ENCODE peak calls at places on chromosomes 1 and 21, in seven cellular contexts. One of them, this sample, is unnamed.

GRCh38 chr1:26012862-26013261 is 8.7 kb upstream of the EXTL1 start:
- DNase-seq in keratinocyte: no peak
- DNase-seq in foreskin fibroblast: no peak
- DNase-seq in HCT116: no peak
- DNase-seq in effector memory CD8-positive, alpha-beta T cell: no peak
- DNase-seq in activated effector memory CD4-positive, alpha-beta T cell treated with anti-CD3 and anti-CD28 coated beads, Interleukin-2, amount 50 U/mL, for 16 hours: no peak
- DNase-seq in H1: no peak
- DNase-seq in this sample: no peak

GRCh38 chr1:119778886-119779560 is 10.3 kb upstream of the HMGCS2 start:
- DNase-seq in foreskin fibroblast: no peak
- DNase-seq in keratinocyte: no peak
- DNase-seq in activated effector memory CD4-positive, alpha-beta T cell treated with anti-CD3 and anti-CD28 coated beads, Interleukin-2, amount 50 U/mL, for 16 hours: no peak
- DNase-seq in H1: no peak
- DNase-seq in effector memory CD8-positive, alpha-beta T cell: no peak
- DNase-seq in HCT116: no peak
- DNase-seq in this sample: no peak

GRCh38 chr1:119285482-119285881 is 83.1 kb upstream of the HAO2 start:
- DNase-seq in effector memory CD8-positive, alpha-beta T cell: no peak
- DNase-seq in H1: no peak
- DNase-seq in foreskin fibroblast: peak
- DNase-seq in keratinocyte: no peak
- DNase-seq in HCT116: no peak
- DNase-seq in activated effector memory CD4-positive, alpha-beta T cell treated with anti-CD3 and anti-CD28 coated beads, Interleukin-2, amount 50 U/mL, for 16 hours: no peak
- DNase-seq in this sample: peak

GRCh38 chr21:33478858-33479678 is 706 bp downstream of the TMEM50B start:
- DNase-seq in foreskin fibroblast: peak
- DNase-seq in HCT116: no peak
- DNase-seq in activated effector memory CD4-positive, alpha-beta T cell treated with anti-CD3 and anti-CD28 coated beads, Interleukin-2, amount 50 U/mL, for 16 hours: peak
- DNase-seq in H1: peak
- DNase-seq in effector memory CD8-positive, alpha-beta T cell: no peak
- DNase-seq in keratinocyte: no peak
- DNase-seq in this sample: peak

GRCh38 chr1:8311068-8311718 is 6.7 kb upstream of the SLC45A1 start:
- DNase-seq in HCT116: no peak
- DNase-seq in H1: no peak
- DNase-seq in activated effector memory CD4-positive, alpha-beta T cell treated with anti-CD3 and anti-CD28 coated beads, Interleukin-2, amount 50 U/mL, for 16 hours: no peak
- DNase-seq in effector memory CD8-positive, alpha-beta T cell: no peak
- DNase-seq in keratinocyte: no peak
- DNase-seq in foreskin fibroblast: no peak
- DNase-seq in this sample: no peak

GRCh38 chr1:58608297-58608696 is 31.2 kb upstream of the TACSTD2 start:
- DNase-seq in activated effector memory CD4-positive, alpha-beta T cell treated with anti-CD3 and anti-CD28 coated beads, Interleukin-2, amount 50 U/mL, for 16 hours: no peak
- DNase-seq in foreskin fibroblast: no peak
- DNase-seq in H1: no peak
- DNase-seq in HCT116: no peak
- DNase-seq in keratinocyte: no peak
- DNase-seq in effector memory CD8-positive, alpha-beta T cell: no peak
- DNase-seq in this sample: no peak

GRCh38 chr1:208445710-208446702 is 201.8 kb upstream of the PLXNA2 start:
- DNase-seq in effector memory CD8-positive, alpha-beta T cell: no peak
- DNase-seq in foreskin fibroblast: no peak
- DNase-seq in H1: no peak
- DNase-seq in keratinocyte: no peak
- DNase-seq in HCT116: no peak
- DNase-seq in activated effector memory CD4-positive, alpha-beta T cell treated with anti-CD3 and anti-CD28 coated beads, Interleukin-2, amount 50 U/mL, for 16 hours: no peak
- DNase-seq in this sample: peak

GRCh38 chr1:33367488-33368405 is 46.8 kb upstream of the A3GALT2 start:
- DNase-seq in H1: peak
- DNase-seq in keratinocyte: no peak
- DNase-seq in foreskin fibroblast: peak
- DNase-seq in HCT116: peak
- DNase-seq in activated effector memory CD4-positive, alpha-beta T cell treated with anti-CD3 and anti-CD28 coated beads, Interleukin-2, amount 50 U/mL, for 16 hours: peak
- DNase-seq in effector memory CD8-positive, alpha-beta T cell: peak
- DNase-seq in this sample: peak

GRCh38 chr1:160853756-160854155 is 8.9 kb downstream of the CD244 start:
- DNase-seq in activated effector memory CD4-positive, alpha-beta T cell treated with anti-CD3 and anti-CD28 coated beads, Interleukin-2, amount 50 U/mL, for 16 hours: no peak
- DNase-seq in effector memory CD8-positive, alpha-beta T cell: no peak
- DNase-seq in foreskin fibroblast: no peak
- DNase-seq in keratinocyte: no peak
- DNase-seq in H1: no peak
- DNase-seq in HCT116: no peak
- DNase-seq in this sample: no peak

GRCh38 chr1:53442297-53442696 is 16.9 kb upstream of the DMRTB1 start:
- DNase-seq in foreskin fibroblast: peak
- DNase-seq in activated effector memory CD4-positive, alpha-beta T cell treated with anti-CD3 and anti-CD28 coated beads, Interleukin-2, amount 50 U/mL, for 16 hours: no peak
- DNase-seq in effector memory CD8-positive, alpha-beta T cell: no peak
- DNase-seq in HCT116: no peak
- DNase-seq in keratinocyte: no peak
- DNase-seq in H1: peak
- DNase-seq in this sample: no peak

GRCh38 chr1:30325999-30326398 is 397.4 kb downstream of the MATN1 start:
- DNase-seq in effector memory CD8-positive, alpha-beta T cell: no peak
- DNase-seq in keratinocyte: no peak
- DNase-seq in H1: peak
- DNase-seq in activated effector memory CD4-positive, alpha-beta T cell treated with anti-CD3 and anti-CD28 coated beads, Interleukin-2, amount 50 U/mL, for 16 hours: no peak
- DNase-seq in foreskin fibroblast: no peak
- DNase-seq in HCT116: no peak
- DNase-seq in this sample: no peak

GRCh38 chr21:44980562-44981489 is 41.0 kb downstream of the SLX9 start:
- DNase-seq in foreskin fibroblast: no peak
- DNase-seq in HCT116: no peak
- DNase-seq in activated effector memory CD4-positive, alpha-beta T cell treated with anti-CD3 and anti-CD28 coated beads, Interleukin-2, amount 50 U/mL, for 16 hours: no peak
- DNase-seq in H1: no peak
- DNase-seq in effector memory CD8-positive, alpha-beta T cell: no peak
- DNase-seq in keratinocyte: no peak
- DNase-seq in this sample: no peak

GRCh38 chr1:24027838-24028468 is 47.8 kb upstream of the SRSF10 start:
- DNase-seq in effector memory CD8-positive, alpha-beta T cell: no peak
- DNase-seq in HCT116: no peak
- DNase-seq in keratinocyte: no peak
- DNase-seq in H1: no peak
- DNase-seq in foreskin fibroblast: peak
- DNase-seq in activated effector memory CD4-positive, alpha-beta T cell treated with anti-CD3 and anti-CD28 coated beads, Interleukin-2, amount 50 U/mL, for 16 hours: no peak
- DNase-seq in this sample: no peak

GRCh38 chr1:61043010-61043820 is 39.1 kb upstream of the NFIA start:
- DNase-seq in activated effector memory CD4-positive, alpha-beta T cell treated with anti-CD3 and anti-CD28 coated beads, Interleukin-2, amount 50 U/mL, for 16 hours: peak
- DNase-seq in foreskin fibroblast: peak
- DNase-seq in keratinocyte: no peak
- DNase-seq in H1: peak
- DNase-seq in HCT116: peak
- DNase-seq in effector memory CD8-positive, alpha-beta T cell: peak
- DNase-seq in this sample: peak

GRCh38 chr21:41583274-41583790 is 75.4 kb upstream of the TMPRSS2 start:
- DNase-seq in H1: peak
- DNase-seq in HCT116: no peak
- DNase-seq in activated effector memory CD4-positive, alpha-beta T cell treated with anti-CD3 and anti-CD28 coated beads, Interleukin-2, amount 50 U/mL, for 16 hours: peak
- DNase-seq in keratinocyte: peak
- DNase-seq in effector memory CD8-positive, alpha-beta T cell: no peak
- DNase-seq in foreskin fibroblast: no peak
- DNase-seq in this sample: no peak

GRCh38 chr1:42833981-42834380 is 12.4 kb upstream of the ZNF691 start:
- DNase-seq in HCT116: no peak
- DNase-seq in H1: peak
- DNase-seq in effector memory CD8-positive, alpha-beta T cell: no peak
- DNase-seq in keratinocyte: no peak
- DNase-seq in foreskin fibroblast: no peak
- DNase-seq in activated effector memory CD4-positive, alpha-beta T cell treated with anti-CD3 and anti-CD28 coated beads, Interleukin-2, amount 50 U/mL, for 16 hours: no peak
- DNase-seq in this sample: no peak

GRCh38 chr1:7218210-7218832 is 433.1 kb downstream of the CAMTA1 start:
- DNase-seq in effector memory CD8-positive, alpha-beta T cell: no peak
- DNase-seq in H1: peak
- DNase-seq in foreskin fibroblast: peak
- DNase-seq in HCT116: peak
- DNase-seq in activated effector memory CD4-positive, alpha-beta T cell treated with anti-CD3 and anti-CD28 coated beads, Interleukin-2, amount 50 U/mL, for 16 hours: no peak
- DNase-seq in keratinocyte: no peak
- DNase-seq in this sample: peak

GRCh38 chr1:110348771-110349170 is 9.6 kb downstream of the RBM15 start:
- DNase-seq in HCT116: no peak
- DNase-seq in effector memory CD8-positive, alpha-beta T cell: no peak
- DNase-seq in H1: no peak
- DNase-seq in keratinocyte: no peak
- DNase-seq in foreskin fibroblast: no peak
- DNase-seq in activated effector memory CD4-positive, alpha-beta T cell treated with anti-CD3 and anti-CD28 coated beads, Interleukin-2, amount 50 U/mL, for 16 hours: no peak
- DNase-seq in this sample: no peak

GRCh38 chr1:207847116-207847515 is 63.8 kb downstream of the CD34 start:
- DNase-seq in foreskin fibroblast: no peak
- DNase-seq in effector memory CD8-positive, alpha-beta T cell: no peak
- DNase-seq in keratinocyte: no peak
- DNase-seq in H1: no peak
- DNase-seq in activated effector memory CD4-positive, alpha-beta T cell treated with anti-CD3 and anti-CD28 coated beads, Interleukin-2, amount 50 U/mL, for 16 hours: no peak
- DNase-seq in HCT116: no peak
- DNase-seq in this sample: no peak

GRCh38 chr1:63264161-63264560 is 58.2 kb upstream of the FOXD3 start:
- DNase-seq in HCT116: no peak
- DNase-seq in keratinocyte: no peak
- DNase-seq in H1: no peak
- DNase-seq in activated effector memory CD4-positive, alpha-beta T cell treated with anti-CD3 and anti-CD28 coated beads, Interleukin-2, amount 50 U/mL, for 16 hours: no peak
- DNase-seq in foreskin fibroblast: no peak
- DNase-seq in effector memory CD8-positive, alpha-beta T cell: no peak
- DNase-seq in this sample: no peak

GRCh38 chr1:246537441-246537840 is 28.6 kb downstream of the TFB2M start:
- DNase-seq in activated effector memory CD4-positive, alpha-beta T cell treated with anti-CD3 and anti-CD28 coated beads, Interleukin-2, amount 50 U/mL, for 16 hours: no peak
- DNase-seq in effector memory CD8-positive, alpha-beta T cell: no peak
- DNase-seq in keratinocyte: no peak
- DNase-seq in foreskin fibroblast: no peak
- DNase-seq in H1: no peak
- DNase-seq in HCT116: no peak
- DNase-seq in this sample: no peak

GRCh38 chr1:75074719-75075395 is 59.3 kb upstream of the LHX8 start:
- DNase-seq in HCT116: no peak
- DNase-seq in foreskin fibroblast: no peak
- DNase-seq in keratinocyte: no peak
- DNase-seq in activated effector memory CD4-positive, alpha-beta T cell treated with anti-CD3 and anti-CD28 coated beads, Interleukin-2, amount 50 U/mL, for 16 hours: no peak
- DNase-seq in effector memory CD8-positive, alpha-beta T cell: no peak
- DNase-seq in H1: no peak
- DNase-seq in this sample: no peak

GRCh38 chr1:89276690-89277089 is 4.0 kb upstream of the GBP5 start:
- DNase-seq in foreskin fibroblast: no peak
- DNase-seq in H1: no peak
- DNase-seq in HCT116: no peak
- DNase-seq in effector memory CD8-positive, alpha-beta T cell: no peak
- DNase-seq in keratinocyte: no peak
- DNase-seq in activated effector memory CD4-positive, alpha-beta T cell treated with anti-CD3 and anti-CD28 coated beads, Interleukin-2, amount 50 U/mL, for 16 hours: no peak
- DNase-seq in this sample: no peak

GRCh38 chr1:101312192-101312591 is 75.4 kb downstream of the S1PR1 start:
- DNase-seq in foreskin fibroblast: no peak
- DNase-seq in activated effector memory CD4-positive, alpha-beta T cell treated with anti-CD3 and anti-CD28 coated beads, Interleukin-2, amount 50 U/mL, for 16 hours: no peak
- DNase-seq in H1: no peak
- DNase-seq in effector memory CD8-positive, alpha-beta T cell: no peak
- DNase-seq in keratinocyte: no peak
- DNase-seq in HCT116: no peak
- DNase-seq in this sample: no peak

GRCh38 chr1:27427329-27427728 is 34.9 kb downstream of the GPR3 start:
- DNase-seq in H1: no peak
- DNase-seq in activated effector memory CD4-positive, alpha-beta T cell treated with anti-CD3 and anti-CD28 coated beads, Interleukin-2, amount 50 U/mL, for 16 hours: no peak
- DNase-seq in effector memory CD8-positive, alpha-beta T cell: no peak
- DNase-seq in HCT116: no peak
- DNase-seq in foreskin fibroblast: no peak
- DNase-seq in keratinocyte: no peak
- DNase-seq in this sample: no peak

GRCh38 chr1:108048311-108049082 is 83.5 kb upstream of the VAV3 start:
- DNase-seq in effector memory CD8-positive, alpha-beta T cell: no peak
- DNase-seq in foreskin fibroblast: no peak
- DNase-seq in HCT116: no peak
- DNase-seq in keratinocyte: no peak
- DNase-seq in H1: no peak
- DNase-seq in activated effector memory CD4-positive, alpha-beta T cell treated with anti-CD3 and anti-CD28 coated beads, Interleukin-2, amount 50 U/mL, for 16 hours: no peak
- DNase-seq in this sample: no peak

GRCh38 chr1:207454046-207454964 is at the start of gene CR2:
- DNase-seq in H1: peak
- DNase-seq in activated effector memory CD4-positive, alpha-beta T cell treated with anti-CD3 and anti-CD28 coated beads, Interleukin-2, amount 50 U/mL, for 16 hours: peak
- DNase-seq in effector memory CD8-positive, alpha-beta T cell: peak
- DNase-seq in keratinocyte: no peak
- DNase-seq in foreskin fibroblast: no peak
- DNase-seq in HCT116: peak
- DNase-seq in this sample: peak

GRCh38 chr1:17596651-17597509 is 57.4 kb downstream of the ARHGEF10L start:
- DNase-seq in H1: no peak
- DNase-seq in activated effector memory CD4-positive, alpha-beta T cell treated with anti-CD3 and anti-CD28 coated beads, Interleukin-2, amount 50 U/mL, for 16 hours: no peak
- DNase-seq in keratinocyte: no peak
- DNase-seq in effector memory CD8-positive, alpha-beta T cell: no peak
- DNase-seq in foreskin fibroblast: no peak
- DNase-seq in HCT116: no peak
- DNase-seq in this sample: peak

GRCh38 chr1:237232501-237232900 is 190.5 kb downstream of the RYR2 start:
- DNase-seq in activated effector memory CD4-positive, alpha-beta T cell treated with anti-CD3 and anti-CD28 coated beads, Interleukin-2, amount 50 U/mL, for 16 hours: no peak
- DNase-seq in HCT116: no peak
- DNase-seq in foreskin fibroblast: no peak
- DNase-seq in effector memory CD8-positive, alpha-beta T cell: no peak
- DNase-seq in H1: no peak
- DNase-seq in keratinocyte: no peak
- DNase-seq in this sample: no peak

GRCh38 chr1:20265243-20265642 is 25.4 kb upstream of the VWA5B1 start:
- DNase-seq in HCT116: no peak
- DNase-seq in effector memory CD8-positive, alpha-beta T cell: no peak
- DNase-seq in H1: no peak
- DNase-seq in foreskin fibroblast: no peak
- DNase-seq in keratinocyte: no peak
- DNase-seq in activated effector memory CD4-positive, alpha-beta T cell treated with anti-CD3 and anti-CD28 coated beads, Interleukin-2, amount 50 U/mL, for 16 hours: no peak
- DNase-seq in this sample: no peak

This sample was measured in colonic mucosa.